ENCODE peak calls at places on chromosome 22, in seven cellular contexts. One of them, this sample, is unnamed.

GRCh38 chr22:30701872-30702271 is 7.2 kb downstream of the OSBP2 start:
- DNase-seq in hepatic stellate cell: peak; percentile 59
- DNase-seq in activated T-cell treated with anti-CD3 and anti-CD28 coated beads, Interleukin-2, amount 50 U/mL, for 4 hours: no peak
- DNase-seq in skeletal muscle cell: no peak
- DNase-seq in stomach: no peak
- DNase-seq in NCI-H1105: no peak
- DNase-seq in progenitor cell of endocrine pancreas: no peak
- DNase-seq in this sample: no peak

GRCh38 chr22:30566125-30566524 is 8.3 kb downstream of the GAL3ST1 start:
- DNase-seq in activated T-cell treated with anti-CD3 and anti-CD28 coated beads, Interleukin-2, amount 50 U/mL, for 4 hours: no peak
- DNase-seq in skeletal muscle cell: no peak
- DNase-seq in hepatic stellate cell: no peak
- DNase-seq in stomach: no peak
- DNase-seq in progenitor cell of endocrine pancreas: no peak
- DNase-seq in NCI-H1105: no peak
- DNase-seq in this sample: peak; percentile 64

GRCh38 chr22:22070371-22070824 is 87.8 kb upstream of the TOP3B start:
- DNase-seq in NCI-H1105: no peak
- DNase-seq in hepatic stellate cell: no peak
- DNase-seq in activated T-cell treated with anti-CD3 and anti-CD28 coated beads, Interleukin-2, amount 50 U/mL, for 4 hours: no peak
- DNase-seq in stomach: no peak
- DNase-seq in progenitor cell of endocrine pancreas: no peak
- DNase-seq in skeletal muscle cell: no peak
- DNase-seq in this sample: no peak

GRCh38 chr22:26995222-26995621 is 337.8 kb downstream of the MIAT start:
- DNase-seq in skeletal muscle cell: no peak
- DNase-seq in NCI-H1105: peak; percentile 19
- DNase-seq in stomach: no peak
- DNase-seq in activated T-cell treated with anti-CD3 and anti-CD28 coated beads, Interleukin-2, amount 50 U/mL, for 4 hours: no peak
- DNase-seq in hepatic stellate cell: no peak
- DNase-seq in progenitor cell of endocrine pancreas: no peak
- DNase-seq in this sample: no peak

GRCh38 chr22:19943665-19944026 is 2.0 kb upstream of the TXNRD2 start:
- DNase-seq in progenitor cell of endocrine pancreas: no peak
- DNase-seq in hepatic stellate cell: peak; percentile 87
- DNase-seq in skeletal muscle cell: peak; percentile 56
- DNase-seq in activated T-cell treated with anti-CD3 and anti-CD28 coated beads, Interleukin-2, amount 50 U/mL, for 4 hours: no peak
- DNase-seq in NCI-H1105: no peak
- DNase-seq in stomach: no peak
- DNase-seq in this sample: peak; percentile 25

GRCh38 chr22:46538816-46539163 is 1.4 kb upstream of the CELSR1 start:
- DNase-seq in hepatic stellate cell: peak; percentile 52
- DNase-seq in progenitor cell of endocrine pancreas: no peak
- DNase-seq in skeletal muscle cell: no peak
- DNase-seq in activated T-cell treated with anti-CD3 and anti-CD28 coated beads, Interleukin-2, amount 50 U/mL, for 4 hours: no peak
- DNase-seq in stomach: no peak
- DNase-seq in NCI-H1105: no peak
- DNase-seq in this sample: no peak

GRCh38 chr22:32329202-32329645 is 28.4 kb upstream of the RFPL3 start:
- DNase-seq in stomach: peak; percentile 22
- DNase-seq in hepatic stellate cell: no peak
- DNase-seq in activated T-cell treated with anti-CD3 and anti-CD28 coated beads, Interleukin-2, amount 50 U/mL, for 4 hours: no peak
- DNase-seq in NCI-H1105: no peak
- DNase-seq in skeletal muscle cell: no peak
- DNase-seq in progenitor cell of endocrine pancreas: no peak
- DNase-seq in this sample: no peak

GRCh38 chr22:49968831-49969661 is 8.5 kb downstream of the PIM3 start:
- DNase-seq in NCI-H1105: no peak
- DNase-seq in activated T-cell treated with anti-CD3 and anti-CD28 coated beads, Interleukin-2, amount 50 U/mL, for 4 hours: no peak
- DNase-seq in stomach: peak; percentile 27
- DNase-seq in progenitor cell of endocrine pancreas: no peak
- DNase-seq in skeletal muscle cell: no peak
- DNase-seq in hepatic stellate cell: no peak
- DNase-seq in this sample: peak; percentile 38

GRCh38 chr22:48477031-48477721 is 1350.5 kb downstream of the BRD1 start:
- DNase-seq in stomach: peak; percentile 37
- DNase-seq in hepatic stellate cell: no peak
- DNase-seq in progenitor cell of endocrine pancreas: no peak
- DNase-seq in activated T-cell treated with anti-CD3 and anti-CD28 coated beads, Interleukin-2, amount 50 U/mL, for 4 hours: no peak
- DNase-seq in skeletal muscle cell: no peak
- DNase-seq in NCI-H1105: no peak
- DNase-seq in this sample: no peak

GRCh38 chr22:30287626-30288413 is 1.5 kb downstream of the CASTOR1 start:
- DNase-seq in stomach: peak; percentile 89
- DNase-seq in activated T-cell treated with anti-CD3 and anti-CD28 coated beads, Interleukin-2, amount 50 U/mL, for 4 hours: peak; percentile 89
- DNase-seq in skeletal muscle cell: peak; percentile 79
- DNase-seq in hepatic stellate cell: peak; percentile 92
- DNase-seq in progenitor cell of endocrine pancreas: peak; percentile 71
- DNase-seq in NCI-H1105: no peak
- DNase-seq in this sample: peak; percentile 86

GRCh38 chr22:19984201-19984753 is 32.3 kb downstream of the ARVCF start:
- DNase-seq in NCI-H1105: no peak
- DNase-seq in skeletal muscle cell: no peak
- DNase-seq in hepatic stellate cell: peak; percentile 91
- DNase-seq in activated T-cell treated with anti-CD3 and anti-CD28 coated beads, Interleukin-2, amount 50 U/mL, for 4 hours: no peak
- DNase-seq in stomach: no peak
- DNase-seq in progenitor cell of endocrine pancreas: no peak
- DNase-seq in this sample: no peak

GRCh38 chr22:48425091-48425506 is 1402.6 kb downstream of the BRD1 start:
- DNase-seq in stomach: no peak
- DNase-seq in NCI-H1105: no peak
- DNase-seq in hepatic stellate cell: no peak
- DNase-seq in skeletal muscle cell: no peak
- DNase-seq in activated T-cell treated with anti-CD3 and anti-CD28 coated beads, Interleukin-2, amount 50 U/mL, for 4 hours: no peak
- DNase-seq in progenitor cell of endocrine pancreas: no peak
- DNase-seq in this sample: no peak

GRCh38 chr22:24161909-24162308 is 19.4 kb upstream of the SUSD2 start:
- DNase-seq in progenitor cell of endocrine pancreas: no peak
- DNase-seq in stomach: peak; percentile 86
- DNase-seq in NCI-H1105: no peak
- DNase-seq in activated T-cell treated with anti-CD3 and anti-CD28 coated beads, Interleukin-2, amount 50 U/mL, for 4 hours: no peak
- DNase-seq in skeletal muscle cell: no peak
- DNase-seq in hepatic stellate cell: no peak
- DNase-seq in this sample: no peak

GRCh38 chr22:45793161-45793560 is 121.5 kb downstream of the ATXN10 start:
- DNase-seq in hepatic stellate cell: no peak
- DNase-seq in progenitor cell of endocrine pancreas: no peak
- DNase-seq in NCI-H1105: no peak
- DNase-seq in activated T-cell treated with anti-CD3 and anti-CD28 coated beads, Interleukin-2, amount 50 U/mL, for 4 hours: no peak
- DNase-seq in skeletal muscle cell: no peak
- DNase-seq in stomach: no peak
- DNase-seq in this sample: no peak

GRCh38 chr22:21016644-21017420 is 1.9 kb downstream of the P2RX6 start:
- DNase-seq in skeletal muscle cell: no peak
- DNase-seq in activated T-cell treated with anti-CD3 and anti-CD28 coated beads, Interleukin-2, amount 50 U/mL, for 4 hours: no peak
- DNase-seq in NCI-H1105: no peak
- DNase-seq in stomach: no peak
- DNase-seq in hepatic stellate cell: no peak
- DNase-seq in progenitor cell of endocrine pancreas: no peak
- DNase-seq in this sample: no peak

GRCh38 chr22:25409240-25409639 is 155.2 kb upstream of the GRK3 start:
- DNase-seq in hepatic stellate cell: no peak
- DNase-seq in progenitor cell of endocrine pancreas: no peak
- DNase-seq in activated T-cell treated with anti-CD3 and anti-CD28 coated beads, Interleukin-2, amount 50 U/mL, for 4 hours: no peak
- DNase-seq in skeletal muscle cell: no peak
- DNase-seq in NCI-H1105: no peak
- DNase-seq in stomach: no peak
- DNase-seq in this sample: no peak

GRCh38 chr22:46320166-46320710 is 15.3 kb upstream of the TRMU start:
- DNase-seq in activated T-cell treated with anti-CD3 and anti-CD28 coated beads, Interleukin-2, amount 50 U/mL, for 4 hours: no peak
- DNase-seq in progenitor cell of endocrine pancreas: no peak
- DNase-seq in hepatic stellate cell: no peak
- DNase-seq in skeletal muscle cell: no peak
- DNase-seq in stomach: no peak
- DNase-seq in NCI-H1105: no peak
- DNase-seq in this sample: no peak

GRCh38 chr22:38505595-38506117 is 455 bp downstream of the DDX17 start:
- DNase-seq in progenitor cell of endocrine pancreas: peak; percentile 29
- DNase-seq in hepatic stellate cell: peak; percentile 68
- DNase-seq in activated T-cell treated with anti-CD3 and anti-CD28 coated beads, Interleukin-2, amount 50 U/mL, for 4 hours: peak; percentile 47
- DNase-seq in NCI-H1105: peak; percentile 27
- DNase-seq in skeletal muscle cell: no peak
- DNase-seq in stomach: peak; percentile 79
- DNase-seq in this sample: peak; percentile 83

GRCh38 chr22:49295851-49296560 is 531.7 kb downstream of the BRD1 start:
- DNase-seq in activated T-cell treated with anti-CD3 and anti-CD28 coated beads, Interleukin-2, amount 50 U/mL, for 4 hours: no peak
- DNase-seq in progenitor cell of endocrine pancreas: peak; percentile 7
- DNase-seq in stomach: peak; percentile 22
- DNase-seq in hepatic stellate cell: no peak
- DNase-seq in skeletal muscle cell: no peak
- DNase-seq in NCI-H1105: peak; percentile 51
- DNase-seq in this sample: no peak

GRCh38 chr22:43796567-43796966 is 15.5 kb downstream of the EFCAB6 start:
- DNase-seq in NCI-H1105: no peak
- DNase-seq in stomach: no peak
- DNase-seq in progenitor cell of endocrine pancreas: no peak
- DNase-seq in activated T-cell treated with anti-CD3 and anti-CD28 coated beads, Interleukin-2, amount 50 U/mL, for 4 hours: no peak
- DNase-seq in skeletal muscle cell: peak; percentile 11
- DNase-seq in hepatic stellate cell: peak; percentile 33
- DNase-seq in this sample: no peak

GRCh38 chr22:24501366-24502005 is 6.4 kb downstream of the UPB1 start:
- DNase-seq in hepatic stellate cell: no peak
- DNase-seq in skeletal muscle cell: no peak
- DNase-seq in progenitor cell of endocrine pancreas: no peak
- DNase-seq in stomach: no peak
- DNase-seq in activated T-cell treated with anti-CD3 and anti-CD28 coated beads, Interleukin-2, amount 50 U/mL, for 4 hours: no peak
- DNase-seq in NCI-H1105: no peak
- DNase-seq in this sample: no peak

GRCh38 chr22:40312050-40312449 is 34.2 kb upstream of the ADSL start:
- DNase-seq in activated T-cell treated with anti-CD3 and anti-CD28 coated beads, Interleukin-2, amount 50 U/mL, for 4 hours: no peak
- DNase-seq in progenitor cell of endocrine pancreas: no peak
- DNase-seq in skeletal muscle cell: no peak
- DNase-seq in hepatic stellate cell: no peak
- DNase-seq in NCI-H1105: no peak
- DNase-seq in stomach: no peak
- DNase-seq in this sample: no peak

GRCh38 chr22:22609271-22609670 is 35.1 kb upstream of the GGTLC2 start:
- DNase-seq in NCI-H1105: no peak
- DNase-seq in activated T-cell treated with anti-CD3 and anti-CD28 coated beads, Interleukin-2, amount 50 U/mL, for 4 hours: no peak
- DNase-seq in hepatic stellate cell: no peak
- DNase-seq in skeletal muscle cell: no peak
- DNase-seq in stomach: no peak
- DNase-seq in progenitor cell of endocrine pancreas: no peak
- DNase-seq in this sample: no peak

GRCh38 chr22:49534386-49534785 is 293.3 kb downstream of the BRD1 start:
- DNase-seq in activated T-cell treated with anti-CD3 and anti-CD28 coated beads, Interleukin-2, amount 50 U/mL, for 4 hours: no peak
- DNase-seq in NCI-H1105: no peak
- DNase-seq in skeletal muscle cell: no peak
- DNase-seq in progenitor cell of endocrine pancreas: no peak
- DNase-seq in stomach: no peak
- DNase-seq in hepatic stellate cell: no peak
- DNase-seq in this sample: no peak

GRCh38 chr22:32378703-32379272 is 21.1 kb downstream of the RFPL3 start:
- DNase-seq in NCI-H1105: no peak
- DNase-seq in skeletal muscle cell: no peak
- DNase-seq in progenitor cell of endocrine pancreas: peak; percentile 26
- DNase-seq in hepatic stellate cell: peak; percentile 32
- DNase-seq in activated T-cell treated with anti-CD3 and anti-CD28 coated beads, Interleukin-2, amount 50 U/mL, for 4 hours: no peak
- DNase-seq in stomach: no peak
- DNase-seq in this sample: no peak

GRCh38 chr22:41302016-41302767 is 867 bp downstream of the ZC3H7B start:
- DNase-seq in hepatic stellate cell: peak; percentile 44
- DNase-seq in NCI-H1105: no peak
- DNase-seq in progenitor cell of endocrine pancreas: peak; percentile 50
- DNase-seq in stomach: no peak
- DNase-seq in skeletal muscle cell: no peak
- DNase-seq in activated T-cell treated with anti-CD3 and anti-CD28 coated beads, Interleukin-2, amount 50 U/mL, for 4 hours: peak; percentile 5
- DNase-seq in this sample: peak; percentile 39

GRCh38 chr22:50340157-50340879 is 2.8 kb upstream of the PPP6R2 start:
- DNase-seq in progenitor cell of endocrine pancreas: no peak
- DNase-seq in skeletal muscle cell: no peak
- DNase-seq in hepatic stellate cell: no peak
- DNase-seq in activated T-cell treated with anti-CD3 and anti-CD28 coated beads, Interleukin-2, amount 50 U/mL, for 4 hours: no peak
- DNase-seq in NCI-H1105: no peak
- DNase-seq in stomach: no peak
- DNase-seq in this sample: no peak

GRCh38 chr22:22125028-22125578 is 119.5 kb upstream of the VPREB1 start:
- DNase-seq in NCI-H1105: no peak
- DNase-seq in stomach: no peak
- DNase-seq in progenitor cell of endocrine pancreas: no peak
- DNase-seq in skeletal muscle cell: no peak
- DNase-seq in activated T-cell treated with anti-CD3 and anti-CD28 coated beads, Interleukin-2, amount 50 U/mL, for 4 hours: no peak
- DNase-seq in hepatic stellate cell: no peak
- DNase-seq in this sample: no peak

GRCh38 chr22:42229455-42230149 is 40.9 kb downstream of the TCF20 start:
- DNase-seq in hepatic stellate cell: no peak
- DNase-seq in stomach: no peak
- DNase-seq in skeletal muscle cell: peak; percentile 4
- DNase-seq in NCI-H1105: no peak
- DNase-seq in activated T-cell treated with anti-CD3 and anti-CD28 coated beads, Interleukin-2, amount 50 U/mL, for 4 hours: no peak
- DNase-seq in progenitor cell of endocrine pancreas: no peak
- DNase-seq in this sample: no peak

GRCh38 chr22:30855266-30855665 is 113.3 kb downstream of the MORC2 start:
- DNase-seq in progenitor cell of endocrine pancreas: no peak
- DNase-seq in hepatic stellate cell: no peak
- DNase-seq in stomach: peak; percentile 7
- DNase-seq in activated T-cell treated with anti-CD3 and anti-CD28 coated beads, Interleukin-2, amount 50 U/mL, for 4 hours: no peak
- DNase-seq in skeletal muscle cell: no peak
- DNase-seq in NCI-H1105: no peak
- DNase-seq in this sample: no peak

GRCh38 chr22:39454385-39454871 is 2.4 kb upstream of the MGAT3 start:
- DNase-seq in activated T-cell treated with anti-CD3 and anti-CD28 coated beads, Interleukin-2, amount 50 U/mL, for 4 hours: no peak
- DNase-seq in hepatic stellate cell: no peak
- DNase-seq in skeletal muscle cell: no peak
- DNase-seq in stomach: peak; percentile 68
- DNase-seq in progenitor cell of endocrine pancreas: no peak
- DNase-seq in NCI-H1105: no peak
- DNase-seq in this sample: no peak

GRCh38 chr22:19857382-19857781 is 2.7 kb upstream of the GNB1L start:
- DNase-seq in progenitor cell of endocrine pancreas: no peak
- DNase-seq in skeletal muscle cell: no peak
- DNase-seq in hepatic stellate cell: no peak
- DNase-seq in activated T-cell treated with anti-CD3 and anti-CD28 coated beads, Interleukin-2, amount 50 U/mL, for 4 hours: no peak
- DNase-seq in NCI-H1105: no peak
- DNase-seq in stomach: no peak
- DNase-seq in this sample: no peak

GRCh38 chr22:32714458-32715250 is 86.9 kb upstream of the TIMP3 start:
- DNase-seq in skeletal muscle cell: no peak
- DNase-seq in activated T-cell treated with anti-CD3 and anti-CD28 coated beads, Interleukin-2, amount 50 U/mL, for 4 hours: no peak
- DNase-seq in NCI-H1105: no peak
- DNase-seq in hepatic stellate cell: no peak
- DNase-seq in progenitor cell of endocrine pancreas: no peak
- DNase-seq in stomach: no peak
- DNase-seq in this sample: no peak

GRCh38 chr22:22090650-22091399 is 108.2 kb upstream of the TOP3B start:
- DNase-seq in progenitor cell of endocrine pancreas: no peak
- DNase-seq in hepatic stellate cell: no peak
- DNase-seq in NCI-H1105: no peak
- DNase-seq in skeletal muscle cell: no peak
- DNase-seq in stomach: no peak
- DNase-seq in activated T-cell treated with anti-CD3 and anti-CD28 coated beads, Interleukin-2, amount 50 U/mL, for 4 hours: no peak
- DNase-seq in this sample: no peak

GRCh38 chr22:38754247-38755154 is 1.3 kb downstream of the SUN2 start:
- DNase-seq in hepatic stellate cell: peak; percentile 60
- DNase-seq in NCI-H1105: peak; percentile 32
- DNase-seq in progenitor cell of endocrine pancreas: no peak
- DNase-seq in stomach: peak; percentile 92
- DNase-seq in skeletal muscle cell: no peak
- DNase-seq in activated T-cell treated with anti-CD3 and anti-CD28 coated beads, Interleukin-2, amount 50 U/mL, for 4 hours: no peak
- DNase-seq in this sample: peak; percentile 72

GRCh38 chr22:19903513-19903912 is 38.1 kb upstream of the COMT start:
- DNase-seq in NCI-H1105: no peak
- DNase-seq in progenitor cell of endocrine pancreas: no peak
- DNase-seq in skeletal muscle cell: no peak
- DNase-seq in stomach: no peak
- DNase-seq in hepatic stellate cell: no peak
- DNase-seq in activated T-cell treated with anti-CD3 and anti-CD28 coated beads, Interleukin-2, amount 50 U/mL, for 4 hours: no peak
- DNase-seq in this sample: no peak